ENCODE peak calls at places on chromosomes 12 and 14, in seven cellular contexts. C, N, Z, F, I, X and V are unnamed samples.

GRCh38 chr14:22184157-22185025 is 404.6 kb downstream of the DAD1 start:
- DNase-seq in C (no peak), N (no peak), Z (no peak), F (no peak), I (no peak), X (no peak), V (no peak)

GRCh38 chr12:6084261-6084968 is 40.1 kb downstream of the VWF start:
- DNase-seq in C (no peak), N (no peak), Z (no peak), F (peak), I (peak), X (no peak), V (no peak)

GRCh38 chr12:89352242-89352491 is 134 bp downstream of the DUSP6 start:
- DNase-seq in C (no peak), N (no peak), Z (no peak), F (no peak), I (no peak), X (no peak), V (no peak)

GRCh38 chr12:113850309-113851056 is 115.6 kb downstream of the RBM19 start:
- DNase-seq in C (no peak), N (no peak), Z (no peak), F (peak), I (no peak), X (no peak), V (peak)

GRCh38 chr12:133231001-133231400 is 4.7 kb downstream of the ANHX start:
- DNase-seq in C (no peak), N (no peak), Z (no peak), F (no peak), I (no peak), X (no peak), V (no peak)

GRCh38 chr12:123356159-123356670 is 8.4 kb downstream of the SBNO1 start:
- DNase-seq in C (no peak), N (no peak), Z (no peak), F (no peak), I (no peak), X (peak), V (no peak)

GRCh38 chr12:110501378-110501721 is 561 bp downstream of the VPS29 start:
- DNase-seq in C (no peak), N (no peak), Z (no peak), F (peak), I (no peak), X (peak), V (peak)

GRCh38 chr14:105844810-105845724 is 318.7 kb downstream of the TMEM121 start:
- DNase-seq in C (peak), N (no peak), Z (no peak), F (no peak), I (peak), X (no peak), V (no peak)

GRCh38 chr12:69330475-69331473 is 17.4 kb upstream of the LYZ start:
- DNase-seq in C (peak), N (peak), Z (peak), F (peak), I (no peak), X (peak), V (peak)

GRCh38 chr12:89073027-89073398 is 279.3 kb downstream of the DUSP6 start:
- DNase-seq in C (no peak), N (no peak), Z (no peak), F (no peak), I (no peak), X (no peak), V (no peak)

GRCh38 chr12:25813843-25814242 is 144.6 kb upstream of the RASSF8 start:
- DNase-seq in C (no peak), N (no peak), Z (no peak), F (no peak), I (no peak), X (no peak), V (no peak)

GRCh38 chr14:72040528-72040927 is 108.3 kb downstream of the RGS6 start:
- DNase-seq in C (no peak), N (no peak), Z (no peak), F (no peak), I (no peak), X (no peak), V (no peak)

GRCh38 chr14:52080817-52081755 is 12.2 kb upstream of the NID2 start:
- DNase-seq in C (no peak), N (no peak), Z (no peak), F (peak), I (no peak), X (no peak), V (no peak)

GRCh38 chr12:117547209-117547608 is 185.8 kb upstream of the NOS1 start:
- DNase-seq in C (no peak), N (no peak), Z (no peak), F (no peak), I (no peak), X (no peak), V (no peak)

GRCh38 chr12:106498056-106498455 is 84.7 kb upstream of the RFX4 start:
- DNase-seq in C (no peak), N (no peak), Z (no peak), F (no peak), I (no peak), X (no peak), V (no peak)

DNA sequence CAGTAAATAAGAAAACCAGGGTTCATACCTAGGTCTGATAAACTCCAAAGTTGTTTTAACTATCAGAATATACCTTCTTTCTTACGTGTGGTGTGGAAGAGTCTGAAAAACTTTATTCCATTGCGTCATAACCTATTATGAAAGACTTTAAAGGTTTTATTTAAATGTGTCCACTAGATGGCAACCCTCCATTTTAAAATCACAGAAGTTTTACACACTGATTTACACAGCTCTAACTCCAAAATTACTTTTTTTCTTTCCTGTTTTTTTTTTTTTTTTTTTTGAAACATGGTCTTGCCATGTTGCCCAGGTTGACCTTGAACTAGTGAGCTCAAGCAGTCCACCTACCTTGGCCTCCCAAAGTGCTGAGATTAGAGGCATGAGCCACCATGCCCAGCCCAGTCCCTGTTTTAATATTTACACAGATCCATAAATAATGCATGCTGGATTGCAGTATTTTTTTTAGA is 17.3 kb upstream of the TMPRSS12 start:
- DNase-seq in C (no peak), N (peak), Z (peak), F (peak), I (no peak), X (no peak), V (no peak)
- H3K27ac ChIP-seq in C (peak), N (peak), Z (peak), F (no peak), I (peak), X (peak), V (peak)

DNA sequence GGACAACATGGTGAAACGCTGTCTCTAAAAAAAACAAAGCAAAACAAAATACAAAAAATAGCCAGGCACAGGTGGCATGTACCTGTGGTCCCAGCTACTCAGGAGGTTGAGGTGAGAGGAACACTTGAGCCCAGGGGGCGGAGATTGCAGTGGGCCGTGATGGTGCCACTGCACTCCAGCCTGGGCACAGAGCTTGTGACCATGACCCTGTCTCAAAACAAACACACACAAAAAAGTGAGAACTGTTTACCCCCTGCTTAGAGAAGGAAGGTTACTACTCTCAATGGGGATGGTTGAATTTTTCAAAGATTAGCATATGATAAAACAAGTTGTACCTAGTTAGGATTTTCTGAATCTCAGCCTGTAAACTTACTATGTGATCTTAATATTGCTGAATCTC is 68.0 kb downstream of the ZFP36L1 start:
- DNase-seq in C (no peak), N (no peak), Z (no peak), F (no peak), I (no peak), X (no peak), V (no peak)
- H3K27ac ChIP-seq in C (no peak), N (no peak), Z (no peak), F (no peak), I (no peak), X (no peak), V (no peak)

DNA sequence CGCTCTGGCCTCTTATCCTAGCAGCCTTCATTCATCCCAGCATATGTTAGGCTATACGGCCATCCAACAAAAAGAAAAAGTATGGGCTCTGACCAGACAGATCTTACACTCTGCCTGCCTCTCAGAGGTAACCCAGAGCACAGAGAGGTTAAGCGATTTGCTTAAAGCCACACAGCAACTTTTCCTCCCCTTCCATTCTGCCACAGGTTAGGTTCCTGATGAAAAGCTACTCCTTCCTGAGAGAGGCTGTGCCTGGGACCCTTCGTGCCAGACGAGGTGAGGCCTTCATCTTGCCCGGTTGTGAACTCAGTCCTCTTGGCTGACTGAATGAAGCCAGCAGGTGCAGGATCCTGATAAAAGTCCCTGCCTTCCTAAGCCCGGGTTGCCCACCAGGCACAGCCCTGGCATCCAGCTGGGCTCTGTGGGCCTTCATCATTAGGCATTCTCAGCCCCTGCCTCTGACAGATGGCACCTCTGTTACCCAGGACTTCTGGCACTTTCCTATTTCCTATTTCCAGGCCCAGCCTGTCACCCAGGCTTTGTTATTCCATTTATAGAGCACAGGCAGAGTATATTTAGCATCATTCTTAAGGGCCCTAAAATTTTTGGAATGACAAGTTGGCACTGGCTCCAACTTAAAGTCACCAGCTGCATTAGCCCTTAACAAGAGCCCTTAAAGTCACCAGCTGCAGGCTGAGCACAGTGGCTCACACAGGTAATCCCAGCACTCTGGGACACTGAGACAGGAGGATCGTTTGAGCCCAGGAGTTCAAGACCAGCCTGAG is 12.8 kb downstream of the SOAT2 start:
- DNase-seq in C (no peak), N (no peak), Z (no peak), F (peak), I (peak), X (no peak), V (no peak)
- H3K27ac ChIP-seq in C (no peak), N (no peak), Z (no peak), F (peak), I (no peak), X (no peak), V (no peak)

GRCh38 chr14:81384900-81385299 is 15.2 kb downstream of the STON2 start:
- DNase-seq in C (no peak), N (no peak), Z (no peak), F (no peak), I (no peak), X (no peak), V (no peak)

GRCh38 chr14:81382517-81383225 is 17.5 kb downstream of the STON2 start:
- DNase-seq in C (no peak), N (no peak), Z (no peak), F (no peak), I (no peak), X (no peak), V (no peak)

GRCh38 chr14:81385824-81386223 is 14.3 kb downstream of the STON2 start:
- DNase-seq in C (no peak), N (no peak), Z (no peak), F (no peak), I (no peak), X (no peak), V (no peak)

GRCh38 chr14:81388236-81388801 is 11.8 kb downstream of the STON2 start:
- DNase-seq in C (no peak), N (no peak), Z (no peak), F (no peak), I (no peak), X (no peak), V (no peak)

GRCh38 chr14:81386379-81386778 is 13.7 kb downstream of the STON2 start:
- DNase-seq in C (no peak), N (no peak), Z (no peak), F (no peak), I (no peak), X (no peak), V (no peak)
- H3K27ac ChIP-seq in C (no peak), N (no peak), Z (no peak), F (no peak), I (no peak), X (no peak), V (no peak)

GRCh38 chr12:29743072-29743471 is 40.7 kb downstream of the TMTC1 start:
- DNase-seq in C (no peak), N (no peak), Z (no peak), F (no peak), I (no peak), X (no peak), V (no peak)
- H3K27ac ChIP-seq in C (no peak), N (no peak), Z (no peak), F (peak), I (no peak), X (no peak), V (no peak)

GRCh38 chr14:31408421-31408820 is 11.9 kb downstream of the HEATR5A start:
- DNase-seq in C (no peak), N (no peak), Z (no peak), F (no peak), I (no peak), X (no peak), V (no peak)

GRCh38 chr14:31403707-31404106 is 16.6 kb downstream of the HEATR5A start:
- DNase-seq in C (no peak), N (no peak), Z (no peak), F (no peak), I (no peak), X (no peak), V (no peak)

GRCh38 chr14:31402764-31403163 is 17.6 kb downstream of the HEATR5A start:
- DNase-seq in C (no peak), N (no peak), Z (no peak), F (no peak), I (no peak), X (no peak), V (no peak)

GRCh38 chr14:31405599-31406251 is 14.6 kb downstream of the HEATR5A start:
- DNase-seq in C (no peak), N (no peak), Z (no peak), F (no peak), I (no peak), X (no peak), V (no peak)

GRCh38 chr14:31405106-31405505 is 15.2 kb downstream of the HEATR5A start:
- DNase-seq in C (no peak), N (no peak), Z (no peak), F (no peak), I (no peak), X (no peak), V (no peak)
- H3K27ac ChIP-seq in C (no peak), N (no peak), Z (no peak), F (no peak), I (no peak), X (no peak), V (no peak)

DNA sequence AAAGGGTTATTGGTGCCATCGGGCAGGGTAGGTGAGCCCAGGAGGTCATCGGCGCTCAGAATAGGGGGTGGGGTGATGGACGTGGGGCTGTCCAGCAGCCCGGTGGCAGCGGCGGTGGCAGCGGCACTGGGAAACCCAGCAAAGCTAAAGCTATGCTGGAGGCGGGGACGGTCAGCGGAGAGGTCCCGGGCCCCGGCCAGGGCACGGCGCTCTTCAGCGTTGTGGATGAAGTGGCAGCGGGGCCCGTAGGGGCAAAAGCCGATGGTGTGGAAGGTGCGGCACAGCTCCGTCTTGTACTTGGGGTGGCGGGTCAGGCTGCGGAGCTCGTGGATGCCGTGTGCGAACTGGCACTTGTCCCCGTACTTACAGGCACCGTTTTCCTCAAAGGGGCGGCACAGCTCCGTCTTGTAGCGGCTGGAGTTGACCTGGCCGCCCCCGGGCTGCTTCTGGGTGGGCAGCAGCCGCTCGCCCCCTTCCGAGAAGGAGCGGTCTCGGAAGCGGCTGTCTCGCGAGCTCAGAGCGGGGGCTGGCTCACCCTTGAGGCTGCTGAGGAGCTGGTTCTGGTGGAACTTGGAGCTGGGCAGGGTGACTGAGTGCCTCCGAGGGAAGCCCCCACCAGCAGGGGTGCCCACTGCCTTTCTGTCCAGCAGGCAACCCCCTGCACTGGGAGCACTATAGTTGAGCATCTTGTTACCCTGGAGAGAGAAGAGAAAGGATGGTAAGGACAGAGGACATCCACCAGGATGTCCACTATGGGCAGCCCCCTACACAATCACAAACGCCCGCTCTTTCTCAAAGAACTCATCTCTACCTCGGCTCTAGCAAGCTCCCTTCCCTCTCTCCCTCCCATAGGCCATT is 2.8 kb downstream of the ZFP36L1 start:
- DNase-seq in C (peak), N (peak), Z (peak), F (no peak), I (no peak), X (peak), V (peak)
- H3K27ac ChIP-seq in C (peak), N (peak), Z (peak), F (peak), I (peak), X (peak), V (peak)